ENCODE peak calls at places on chromosomes 11 and 22, in nine cellular contexts. K, D, H, P, V, J, O, N and T are unnamed samples.

GRCh38 chr22:34570408-34570807 is 495.6 kb upstream of the ISX start:
- DNase-seq in K (no peak), D (no peak), H (no peak), P (no peak), V (no peak), J (no peak), O (no peak), N (no peak), T (no peak)

GRCh38 chr22:23591203-23591791 is 11.2 kb upstream of the IGLL1 start:
- DNase-seq in K (peak; percentile 46), D (no peak), H (peak; percentile 44), P (no peak), V (peak; percentile 92), J (peak; percentile 53), O (peak; percentile 62), N (peak; percentile 82), T (peak; percentile 81)

GRCh38 chr22:29944339-29944738 is 61.4 kb downstream of the MTMR3 start:
- DNase-seq in K (no peak), D (no peak), H (no peak), P (no peak), V (no peak), J (no peak), O (no peak), N (no peak), T (no peak)

GRCh38 chr11:122727101-122727929 is 71.8 kb downstream of the UBASH3B start:
- DNase-seq in K (no peak), D (no peak), H (no peak), P (no peak), V (no peak), J (no peak), O (no peak), N (peak; percentile 68), T (no peak)

GRCh38 chr11:8917157-8917820 is 6.3 kb downstream of the AKIP1 start:
- DNase-seq in K (peak; percentile 64), D (no peak), H (no peak), P (no peak), V (peak; percentile 78), J (no peak), O (no peak), N (no peak), T (no peak)

GRCh38 chr11:125343086-125343731 is 152.9 kb downstream of the FEZ1 start:
- DNase-seq in K (no peak), D (no peak), H (no peak), P (no peak), V (peak; percentile 37), J (no peak), O (no peak), N (no peak), T (no peak)

GRCh38 chr11:34507156-34507555 is 6.4 kb downstream of the ELF5 start:
- DNase-seq in K (no peak), D (no peak), H (no peak), P (no peak), V (no peak), J (no peak), O (no peak), N (no peak), T (no peak)

GRCh38 chr11:119144825-119145476 is 3.9 kb upstream of the ABCG4 start:
- DNase-seq in K (peak; percentile 72), D (peak; percentile 56), H (peak; percentile 41), P (no peak), V (peak; percentile 57), J (no peak), O (peak; percentile 81), N (peak; percentile 60), T (peak; percentile 62)

GRCh38 chr11:109784536-109784935 is 308.7 kb upstream of the ZC3H12C start:
- DNase-seq in K (no peak), D (no peak), H (no peak), P (no peak), V (no peak), J (no peak), O (no peak), N (no peak), T (no peak)

GRCh38 chr11:84612645-84613044 is 1014.5 kb downstream of the DLG2 start:
- DNase-seq in K (no peak), D (no peak), H (no peak), P (no peak), V (no peak), J (no peak), O (no peak), N (no peak), T (no peak)

GRCh38 chr22:49795521-49795920 is 32.2 kb downstream of the BRD1 start:
- DNase-seq in K (no peak), D (no peak), H (no peak), P (no peak), V (no peak), J (no peak), O (no peak), N (no peak), T (no peak)

GRCh38 chr22:42922374-42923177 is 65.5 kb upstream of the ARFGAP3 start:
- DNase-seq in K (no peak), D (no peak), H (no peak), P (no peak), V (peak; percentile 19), J (no peak), O (no peak), N (no peak), T (no peak)
- TF ChIP-seq CTCF in K (no peak), D (no peak), H (no peak), P (no peak), V (no peak), J (no peak), O (no peak), N (no peak), T (no peak)

GRCh38 chr22:42434283-42434682 is 2.1 kb upstream of the NFAM1 start:
- DNase-seq in K (peak; percentile 36), D (no peak), H (no peak), P (no peak), V (peak; percentile 61), J (peak; percentile 50), O (no peak), N (no peak), T (no peak)
- TF ChIP-seq CTCF in K (no peak), D (no peak), H (no peak), P (no peak), V (no peak), J (no peak), O (no peak), N (no peak), T (no peak)

GRCh38 chr11:10855295-10855694 is 2.6 kb downstream of the ZBED5 start:
- DNase-seq in K (no peak), D (no peak), H (no peak), P (no peak), V (no peak), J (no peak), O (no peak), N (no peak), T (no peak)

GRCh38 chr11:10856689-10857603 is 907 bp downstream of the ZBED5 start:
- DNase-seq in K (peak; percentile 55), D (peak; percentile 50), H (no peak), P (no peak), V (no peak), J (no peak), O (peak; percentile 39), N (no peak), T (peak; percentile 43)

GRCh38 chr11:10861047-10861446 is 3.2 kb upstream of the ZBED5 start:
- DNase-seq in K (no peak), D (no peak), H (no peak), P (no peak), V (no peak), J (no peak), O (no peak), N (no peak), T (no peak)

GRCh38 chr11:10858505-10859360 is 880 bp upstream of the ZBED5 start:
- DNase-seq in K (no peak), D (peak; percentile 63), H (peak; percentile 46), P (no peak), V (no peak), J (peak; percentile 40), O (no peak), N (peak; percentile 50), T (peak; percentile 45)

GRCh38 chr11:10857604-10858504 is at the start of gene ZBED5:
- DNase-seq in K (peak; percentile 97), D (peak; percentile 97), H (peak; percentile 91), P (peak; percentile 97), V (peak; percentile 98), J (peak; percentile 84), O (peak; percentile 98), N (peak; percentile 97), T (peak; percentile 88)
- TF ChIP-seq CTCF in K (no peak), D (peak; percentile 16), H (no peak), P (peak; percentile 6), V (no peak), J (no peak), O (no peak), N (no peak), T (peak; percentile 41)

GRCh38 chr11:128757235-128757711 is 63.4 kb downstream of the FLI1 start:
- DNase-seq in K (peak; percentile 60), D (peak; percentile 33), H (no peak), P (no peak), V (no peak), J (no peak), O (peak; percentile 13), N (peak; percentile 88), T (no peak)
- TF ChIP-seq CTCF in K (no peak), D (no peak), H (no peak), P (peak; percentile 13), V (no peak), J (no peak), O (no peak), N (peak; percentile 70), T (no peak)

GRCh38 chr22:26377170-26377825 is 51.8 kb upstream of the ASPHD2 start:
- DNase-seq in K (no peak), D (no peak), H (no peak), P (no peak), V (no peak), J (no peak), O (no peak), N (no peak), T (no peak)
- TF ChIP-seq CTCF in K (no peak), D (no peak), H (no peak), P (no peak), V (no peak), J (no peak), O (no peak), N (peak; percentile 2), T (no peak)

DNA sequence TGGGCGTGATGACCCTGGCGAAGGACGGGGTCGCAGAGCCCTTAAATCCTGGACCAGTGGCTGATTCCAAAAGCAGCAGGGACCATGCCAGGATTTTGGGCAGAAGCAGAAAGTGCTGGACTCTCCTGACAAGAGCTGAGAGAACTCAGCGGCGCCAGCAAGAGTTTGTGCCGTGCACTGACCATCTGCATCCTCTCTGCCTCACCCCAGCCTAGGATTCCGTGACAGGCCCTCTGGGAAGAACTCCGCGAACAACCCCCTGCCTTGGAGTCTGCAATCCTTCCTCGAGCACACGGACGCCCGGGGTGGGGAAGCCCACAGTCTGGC is 623 bp upstream of the NDUFV1 start:
- DNase-seq in K (no peak), D (no peak), H (no peak), P (no peak), V (peak; percentile 56), J (no peak), O (no peak), N (no peak), T (no peak)
- TF ChIP-seq CTCF in K (no peak), D (no peak), H (no peak), P (no peak), V (no peak), J (no peak), O (no peak), N (no peak), T (no peak)